ENCODE peak calls at places on chromosomes 5 and 9, in seven cellular contexts. G, V, C, U, J, Z and N are unnamed samples.

GRCh38 chr5:58924306-58924705 is 341.4 kb downstream of the RAB3C start:
- DNase-seq in C (no peak), Z (no peak), J (no peak), G (no peak), V (no peak), U (no peak), N (no peak)

GRCh38 chr9:101791938-101792337 is 53.5 kb upstream of the GRIN3A start:
- DNase-seq in U (peak), J (no peak), C (no peak), Z (no peak), V (peak), G (peak), N (no peak)

GRCh38 chr5:79621056-79621455 is 8.8 kb downstream of the TENT2 start:
- DNase-seq in U (no peak), Z (no peak), J (no peak), G (no peak), V (no peak), C (no peak), N (no peak)

GRCh38 chr5:1065891-1066650 is 45.8 kb downstream of the SLC12A7 start:
- DNase-seq in V (no peak), G (no peak), U (no peak), C (no peak), Z (no peak), J (no peak), N (no peak)

GRCh38 chr5:56323505-56323904 is 90.4 kb upstream of the ANKRD55 start:
- DNase-seq in J (no peak), Z (no peak), V (no peak), G (no peak), U (no peak), C (no peak), N (no peak)

GRCh38 chr9:136577941-136578619 is 32.2 kb upstream of the NOTCH1 start:
- DNase-seq in U (no peak), C (no peak), Z (no peak), G (peak), J (no peak), V (no peak), N (no peak)

GRCh38 chr9:7238244-7238637 is 480.5 kb downstream of the KDM4C start:
- DNase-seq in G (no peak), U (no peak), C (no peak), J (no peak), Z (no peak), V (no peak), N (no peak)

GRCh38 chr9:85960688-85961093 is 19.7 kb downstream of the NAA35 start:
- DNase-seq in Z (no peak), J (no peak), V (no peak), U (no peak), C (no peak), G (no peak), N (no peak)

GRCh38 chr9:9670454-9670853 is 942.3 kb downstream of the PTPRD start:
- DNase-seq in G (no peak), U (no peak), J (no peak), Z (no peak), V (no peak), C (no peak), N (no peak)

GRCh38 chr9:87157366-87158031 is 210.2 kb upstream of the GAS1 start:
- DNase-seq in J (no peak), C (no peak), G (no peak), V (no peak), U (no peak), Z (no peak), N (no peak)

DNA sequence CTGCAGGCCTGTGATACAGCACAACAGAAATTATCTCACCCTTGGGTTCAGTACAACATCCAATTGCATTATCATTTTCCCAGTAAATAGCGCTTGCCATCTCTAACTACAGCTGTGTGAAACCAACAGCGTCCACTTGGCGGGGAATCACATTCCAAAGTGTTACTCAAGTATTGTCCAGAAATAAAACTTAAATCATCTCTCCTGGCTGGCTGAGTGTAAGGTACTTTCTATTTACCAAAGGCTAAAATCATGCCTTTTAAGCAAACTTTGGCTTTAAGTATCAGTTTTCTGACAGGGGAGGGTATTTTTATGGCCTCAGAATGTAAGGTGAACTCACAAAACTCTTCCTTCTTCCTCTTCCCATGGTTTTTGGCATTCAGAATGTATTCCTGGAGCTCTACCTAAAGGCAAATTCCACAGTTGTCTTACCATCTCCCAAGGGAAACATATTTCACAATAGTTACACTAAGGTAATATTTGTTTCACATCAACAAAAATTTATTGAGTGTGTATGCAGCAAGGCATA is 205.6 kb upstream of the MPDZ start:
- DNase-seq in U (no peak), G (no peak), V (no peak), C (no peak), J (no peak), Z (no peak), N (no peak)
- TF ChIP-seq POLR2AphosphoS5 in U (no peak), G (no peak), V (no peak), C (peak), J (no peak), Z (no peak), N (peak)

DNA sequence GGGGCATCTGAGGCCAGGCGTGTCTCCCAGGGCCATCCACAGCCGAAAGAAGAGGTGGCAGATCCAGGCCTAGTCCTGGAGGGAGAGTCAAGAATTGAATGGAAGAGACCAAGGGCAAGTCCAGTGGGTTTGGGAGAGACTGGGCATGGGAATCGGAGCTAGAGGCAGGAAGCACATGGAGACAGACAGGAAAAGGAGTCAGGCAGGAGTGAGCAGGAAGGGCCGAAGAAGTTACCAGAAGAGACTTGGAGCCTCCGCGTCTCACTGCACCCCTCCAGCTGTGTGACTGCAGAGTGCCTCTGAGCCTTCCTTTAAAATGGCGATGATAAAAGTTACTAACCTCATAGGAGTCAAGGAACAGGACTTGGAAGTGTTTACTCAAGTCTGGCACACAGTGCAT is 64.4 kb upstream of the ANGPTL2 start:
- DNase-seq in Z (no peak), J (no peak), V (no peak), U (no peak), G (no peak), C (no peak), N (no peak)
- H3K27ac ChIP-seq in Z (no peak), J (peak), V (no peak), U (no peak), G (peak), C (peak), N (peak)

DNA sequence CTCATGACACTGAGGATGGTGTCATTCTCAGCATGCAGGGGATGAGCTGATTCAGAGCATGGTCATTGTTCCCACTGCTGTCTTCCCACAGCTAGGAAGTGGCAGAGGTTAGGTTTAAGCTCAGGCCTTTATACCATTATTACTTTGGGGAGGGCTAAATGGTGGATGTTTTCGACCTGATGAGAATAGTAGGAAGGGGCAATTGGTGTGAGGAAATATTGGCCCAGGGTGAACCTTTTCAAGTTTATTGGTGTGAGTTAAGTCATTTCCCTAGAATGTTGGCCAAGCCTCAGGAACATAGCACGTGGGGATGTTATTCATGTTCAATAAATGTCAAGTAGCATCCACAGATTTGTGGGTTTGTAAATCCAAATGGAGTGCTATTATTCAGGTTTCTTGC is 59.6 kb downstream of the ARHGAP26 start:
- DNase-seq in U (no peak), G (no peak), V (no peak), J (no peak), Z (no peak), C (no peak), N (no peak)
- TF ChIP-seq POLR2AphosphoS5 in U (no peak), G (no peak), V (no peak), J (no peak), Z (no peak), C (peak), N (no peak)

GRCh38 chr5:175387144-175387543 is 56.8 kb downstream of the DRD1 start:
- DNase-seq in Z (no peak), V (no peak), C (no peak), G (no peak), U (no peak), J (no peak), N (peak)

GRCh38 chr5:175388531-175388930 is 55.5 kb downstream of the DRD1 start:
- DNase-seq in V (no peak), C (no peak), G (no peak), Z (no peak), U (no peak), J (no peak), N (peak)

GRCh38 chr5:175393922-175394321 is 50.1 kb downstream of the DRD1 start:
- DNase-seq in G (no peak), Z (no peak), J (no peak), U (no peak), V (no peak), C (no peak), N (no peak)

GRCh38 chr5:175392236-175392635 is 51.7 kb downstream of the DRD1 start:
- DNase-seq in C (no peak), U (no peak), G (no peak), Z (no peak), J (no peak), V (no peak), N (peak)

DNA sequence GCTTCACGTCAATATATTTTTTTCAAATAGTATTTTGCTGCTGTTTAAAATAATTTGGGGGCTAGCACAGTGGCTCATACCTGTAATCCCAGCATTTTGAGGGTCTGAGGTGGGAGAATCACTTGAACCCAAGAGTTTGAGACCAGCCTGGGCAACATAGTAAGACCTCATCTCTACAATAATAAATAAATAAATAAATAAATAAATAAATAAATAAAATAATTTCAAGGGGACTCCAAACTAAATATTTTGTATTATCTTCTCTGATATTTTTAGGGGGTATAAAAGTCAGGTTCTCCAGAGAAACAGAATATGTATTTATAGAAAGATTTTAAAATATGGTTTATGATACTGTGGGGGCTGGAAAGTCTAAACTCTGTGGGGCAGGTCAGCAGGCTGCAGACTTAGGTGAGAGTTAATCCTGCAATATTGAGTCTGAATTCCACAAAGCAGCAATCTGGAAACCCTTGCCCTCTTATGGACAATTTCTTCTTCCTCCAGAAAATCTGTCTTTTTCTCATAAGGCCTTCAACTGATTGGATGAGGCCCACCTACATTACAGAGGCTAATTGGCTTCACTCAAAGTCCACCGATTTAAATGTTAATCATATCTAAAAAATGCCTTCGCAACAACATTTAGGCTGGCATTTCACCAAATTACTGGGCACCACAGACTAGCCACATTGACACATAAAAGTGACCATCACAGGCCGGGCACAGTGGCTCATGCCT is 53.5 kb downstream of the DRD1 start:
- DNase-seq in G (no peak), C (no peak), V (no peak), Z (no peak), J (no peak), U (no peak), N (no peak)
- H3K27ac ChIP-seq in G (no peak), C (no peak), V (no peak), Z (no peak), J (no peak), U (no peak), N (no peak)

GRCh38 chr5:42985129-42986037 is 54.7 kb downstream of the ANXA2R start:
- DNase-seq in G (peak), U (no peak), J (no peak), V (no peak), C (no peak), Z (no peak), N (no peak)
- TF ChIP-seq POLR2AphosphoS5 in G (no peak), U (no peak), J (no peak), V (no peak), C (peak), Z (no peak), N (no peak)

GRCh38 chr9:114080195-114080772 is 2.2 kb upstream of the AMBP start:
- DNase-seq in C (no peak), J (no peak), U (no peak), G (no peak), V (no peak), Z (no peak), N (no peak)
- H3K27ac ChIP-seq in C (no peak), J (peak), U (no peak), G (no peak), V (no peak), Z (no peak), N (no peak)

GRCh38 chr9:89440951-89441654 is 56.8 kb downstream of the SEMA4D start:
- DNase-seq in U (no peak), G (no peak), C (no peak), V (no peak), J (peak), Z (no peak), N (no peak)

GRCh38 chr9:89441655-89441970 is 56.3 kb downstream of the SEMA4D start:
- DNase-seq in C (no peak), U (no peak), G (no peak), J (no peak), V (no peak), Z (no peak), N (no peak)

GRCh38 chr9:89439571-89439970 is 58.3 kb downstream of the SEMA4D start:
- DNase-seq in C (no peak), G (no peak), V (no peak), U (no peak), J (no peak), Z (no peak), N (no peak)

GRCh38 chr9:89440046-89440445 is 57.9 kb downstream of the SEMA4D start:
- DNase-seq in Z (no peak), U (no peak), V (no peak), C (no peak), G (no peak), J (no peak), N (no peak)

GRCh38 chr9:89440548-89440947 is 57.4 kb downstream of the SEMA4D start:
- DNase-seq in G (no peak), V (no peak), J (peak), Z (no peak), U (no peak), C (no peak), N (no peak)
- TF ChIP-seq POLR2AphosphoS5 in G (no peak), V (no peak), J (peak), Z (no peak), U (no peak), C (peak), N (peak)

DNA sequence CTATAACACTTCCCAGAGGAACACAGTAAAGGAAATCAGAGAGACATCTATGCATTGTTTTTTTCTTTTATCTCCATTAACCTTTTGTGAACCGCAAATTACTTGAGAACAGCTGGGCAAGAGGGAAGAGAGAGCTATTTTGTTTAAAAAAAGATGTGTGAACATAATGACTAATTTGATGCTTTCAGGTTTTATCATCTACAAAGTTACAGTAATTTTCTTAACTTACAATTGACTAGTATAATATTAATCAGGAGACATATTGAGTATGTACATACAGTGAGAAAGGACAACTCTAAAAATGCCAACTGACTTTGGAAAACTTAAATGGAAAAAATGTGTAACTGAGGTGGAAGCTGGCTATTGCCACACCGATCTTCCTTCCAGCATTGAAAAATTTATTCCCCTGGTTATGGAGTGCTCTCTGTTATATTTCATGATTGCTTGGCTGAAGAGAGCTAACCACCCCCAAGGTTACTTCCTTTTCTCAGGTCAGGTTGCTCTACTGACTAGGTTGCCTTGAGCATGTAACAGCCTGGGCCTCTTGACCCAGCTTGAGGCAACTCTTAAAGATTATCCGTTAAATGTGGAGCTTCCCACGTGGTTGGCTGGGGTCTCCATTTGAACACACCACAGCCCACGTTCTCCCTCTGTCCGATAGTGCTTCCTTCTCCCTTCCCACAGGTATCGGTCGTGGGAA is 62.6 kb upstream of the C6 start:
- DNase-seq in V (no peak), Z (no peak), G (no peak), U (no peak), J (no peak), C (no peak), N (no peak)
- H3K27ac ChIP-seq in V (no peak), Z (no peak), G (no peak), U (no peak), J (no peak), C (no peak), N (no peak)

GRCh38 chr9:121279841-121280388 is 12.0 kb downstream of the GSN start:
- DNase-seq in C (no peak), Z (no peak), U (no peak), J (no peak), V (no peak), G (no peak), N (no peak)

GRCh38 chr9:121280715-121281613 is 13.0 kb downstream of the GSN start:
- DNase-seq in U (no peak), G (no peak), J (no peak), C (no peak), Z (no peak), V (no peak), N (no peak)

GRCh38 chr9:121277026-121277425 is 9.1 kb downstream of the GSN start:
- DNase-seq in V (no peak), U (no peak), C (no peak), Z (no peak), G (no peak), J (no peak), N (no peak)

GRCh38 chr9:121277518-121278275 is 9.7 kb downstream of the GSN start:
- DNase-seq in J (no peak), V (no peak), U (no peak), G (no peak), C (no peak), Z (no peak), N (no peak)

DNA sequence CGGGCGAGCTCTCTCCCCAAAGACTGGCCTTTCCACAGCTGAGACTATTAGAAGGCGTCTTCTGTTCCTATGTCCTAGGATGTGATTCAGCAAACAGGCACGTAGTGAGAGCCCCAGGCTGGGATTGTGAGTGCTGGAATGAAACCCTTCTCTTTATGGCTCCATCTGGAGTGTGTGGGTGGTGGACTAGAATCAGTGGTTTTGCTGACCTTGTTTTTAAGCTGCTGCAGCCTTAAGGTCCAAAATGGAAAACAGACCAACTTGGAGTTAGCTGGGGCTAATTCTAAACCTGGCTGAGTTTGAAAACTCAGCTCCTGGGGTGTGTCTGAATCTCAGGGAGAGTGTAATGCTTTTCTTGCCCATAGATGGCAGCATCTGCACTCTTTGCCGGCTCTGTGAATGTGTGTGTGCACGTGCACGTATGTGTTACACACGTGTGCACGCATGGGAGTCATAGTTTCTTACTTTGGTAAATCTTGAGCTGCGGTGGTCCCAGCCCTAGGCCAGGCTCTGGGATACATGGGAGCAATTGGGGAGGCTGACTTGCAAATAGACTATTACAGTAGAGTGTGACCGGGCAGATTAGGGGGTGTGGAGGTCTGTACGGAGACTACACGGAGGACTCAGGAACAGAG is 10.7 kb downstream of the GSN start:
- DNase-seq in G (peak), V (peak), Z (peak), C (no peak), J (peak), U (peak), N (no peak)
- TF ChIP-seq POLR2AphosphoS5 in G (no peak), V (no peak), Z (no peak), C (peak), J (peak), U (no peak), N (no peak)

DNA sequence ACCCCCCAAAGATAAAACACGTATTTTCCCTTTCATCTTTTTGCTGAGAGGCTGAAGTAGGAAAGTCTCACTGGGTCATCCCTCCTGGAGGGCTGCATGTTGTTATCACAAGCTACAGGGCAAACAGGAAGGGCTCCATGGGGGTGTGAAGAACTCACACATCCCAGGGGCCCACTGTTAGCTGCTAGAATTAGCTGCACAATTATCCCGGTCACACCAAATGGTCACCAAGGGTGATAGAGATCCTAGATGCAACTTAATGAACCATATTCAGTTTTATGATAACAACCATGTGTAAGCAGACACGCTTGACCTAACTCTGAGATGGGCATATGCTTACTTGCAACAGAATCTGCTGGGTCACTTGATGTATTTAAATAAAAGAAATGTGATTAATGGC is 143.4 kb upstream of the C6 start:
- DNase-seq in C (no peak), G (no peak), U (no peak), Z (no peak), V (no peak), J (no peak), N (no peak)
- H3K27ac ChIP-seq in C (no peak), G (no peak), U (no peak), Z (no peak), V (no peak), J (no peak), N (no peak)